ENCODE peak calls at places on chromosomes 13 and 19, in four cellular contexts. B is PC-3, L is mammary epithelial cell, F is endodermal cell. M is an unnamed sample.

GRCh38 chr19:35462476-35462953 is 14.5 kb downstream of the FFAR2 start:
- DNase-seq in B (no peak), L (no peak), F (no peak), M (no peak)

GRCh38 chr13:24112791-24113190 is 47.7 kb upstream of the SPATA13 start:
- DNase-seq in F (no peak), L (no peak), B (no peak), M (no peak)

GRCh38 chr13:20570540-20570939 is 3.6 kb downstream of the IFT88 start:
- DNase-seq in L (peak; percentile 4), F (no peak), B (no peak), M (no peak)

GRCh38 chr13:114229486-114229885 is 5.2 kb upstream of the CDC16 start:
- DNase-seq in B (no peak), F (no peak), L (no peak), M (no peak)

GRCh38 chr13:38350114-38350617 is 515 bp downstream of the UFM1 start:
- DNase-seq in L (peak; percentile 68), B (peak; percentile 40), F (no peak), M (peak; percentile 85)

GRCh38 chr13:38543561-38543960 is 143.3 kb upstream of the FREM2 start:
- DNase-seq in B (no peak), F (no peak), L (peak; percentile 4), M (no peak)

GRCh38 chr19:55368701-55369563 is 1.3 kb downstream of the IL11 start:
- DNase-seq in B (peak; percentile 67), L (peak; percentile 57), F (peak; percentile 75), M (no peak)

GRCh38 chr13:66627512-66627911 is 602.6 kb downstream of the PCDH9 start:
- DNase-seq in L (no peak), F (no peak), B (no peak), M (no peak)

GRCh38 chr13:112779856-112780604 is 90.2 kb downstream of the ATP11A start:
- DNase-seq in L (no peak), B (no peak), F (no peak), M (peak; percentile 73)

GRCh38 chr19:3458595-3459284 is 21.6 kb downstream of the SMIM24 start:
- DNase-seq in L (no peak), B (no peak), F (peak; percentile 85), M (no peak)

GRCh38 chr13:52001120-52001731 is 10.0 kb downstream of the ATP7B start:
- DNase-seq in L (no peak), F (peak; percentile 44), B (peak; percentile 50), M (no peak)

GRCh38 chr13:51942189-51942588 is 69.1 kb downstream of the ATP7B start:
- DNase-seq in L (peak; percentile 38), F (no peak), B (peak; percentile 54), M (no peak)

GRCh38 chr13:36998624-36999041 is 507 bp downstream of the ALG5 start:
- DNase-seq in F (peak; percentile 69), L (peak; percentile 5), B (no peak), M (no peak)

DNA sequence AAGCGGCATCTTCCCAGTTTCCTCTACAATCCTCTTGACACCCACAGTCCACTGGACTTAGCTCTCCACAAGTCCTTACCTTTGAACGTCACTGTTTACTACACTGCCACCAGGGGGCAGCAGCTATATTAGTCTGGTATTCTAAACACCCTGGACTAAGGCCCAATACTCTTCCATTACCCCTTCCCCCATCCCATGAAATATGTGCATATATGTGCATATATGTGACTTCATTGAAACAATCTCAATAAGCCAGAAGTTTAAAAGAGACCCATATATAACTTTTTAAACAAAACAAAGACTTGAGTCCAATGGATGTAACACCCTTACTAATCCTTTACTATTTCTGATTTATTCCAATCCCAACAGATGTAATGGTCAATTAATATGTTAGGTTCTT is 15.5 kb downstream of the GGACT start:
- DNase-seq in B (peak; percentile 76), F (peak; percentile 87), L (peak; percentile 51), M (no peak)
- TF ChIP-seq CTCF in B (peak; percentile 80), F (peak; percentile 89), L (peak; percentile 85), M (peak; percentile 73)

GRCh38 chr19:38953677-38954076 is 21.9 kb downstream of the FBXO17 start:
- DNase-seq in F (peak; percentile 77), B (no peak), L (no peak), M (no peak)

GRCh38 chr19:38951187-38951586 is 20.4 kb downstream of the MRPS12 start:
- DNase-seq in L (no peak), F (no peak), B (no peak), M (no peak)

GRCh38 chr19:38949580-38950367 is 19.0 kb downstream of the MRPS12 start:
- DNase-seq in F (peak; percentile 99), B (peak; percentile 20), L (peak; percentile 54), M (peak; percentile 93)

GRCh38 chr19:38956264-38956663 is 19.3 kb downstream of the FBXO17 start:
- DNase-seq in B (no peak), F (no peak), L (no peak), M (no peak)

DNA sequence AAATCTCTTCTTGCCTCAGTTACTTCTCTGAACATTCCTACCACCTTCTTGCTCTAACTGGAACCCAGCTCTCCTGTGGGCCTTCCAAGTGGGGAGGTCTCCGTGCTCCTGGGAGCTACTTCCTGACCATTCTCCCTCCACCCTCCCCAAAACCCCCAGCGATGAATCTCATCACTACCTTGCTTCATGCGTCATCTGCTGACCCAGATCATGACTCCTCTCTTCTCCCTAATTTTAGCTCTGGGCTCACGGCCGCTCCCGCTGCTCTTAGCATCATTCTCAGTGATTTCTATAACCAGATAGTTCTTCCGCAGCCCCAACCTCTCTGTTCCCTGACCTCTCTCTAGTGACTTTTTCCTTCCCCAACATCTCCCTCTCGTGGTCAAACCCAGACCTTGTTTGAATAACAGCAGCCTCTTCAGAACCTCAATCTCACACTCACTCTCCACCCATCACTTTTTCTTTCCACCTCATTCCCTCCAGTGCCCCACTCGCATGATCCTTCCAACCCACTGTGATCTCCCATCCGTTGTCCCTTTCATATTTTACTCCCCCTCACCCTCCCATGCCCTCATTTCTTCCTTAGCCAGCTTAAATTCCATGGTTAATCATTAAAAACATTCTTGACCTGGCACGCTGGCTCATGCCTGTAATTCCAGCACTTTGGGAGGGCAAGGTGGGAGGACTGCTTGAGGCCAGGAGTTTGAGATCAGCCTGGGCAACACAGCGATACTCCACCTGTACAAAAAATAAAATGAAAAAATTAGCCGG is 21.8 kb downstream of the MRPS12 start:
- DNase-seq in F (peak; percentile 81), L (no peak), B (peak; percentile 75), M (no peak)
- TF ChIP-seq CTCF in F (peak; percentile 78), L (peak; percentile 62), B (peak; percentile 64), M (peak; percentile 42)

GRCh38 chr19:49020342-49020741 is 3.5 kb upstream of the LHB start:
- DNase-seq in B (no peak), L (no peak), F (peak; percentile 83), M (no peak)

GRCh38 chr19:49020931-49021895 is 2.9 kb downstream of the CGB3 start:
- DNase-seq in L (peak; percentile 21), F (no peak), B (peak; percentile 26), M (no peak)

GRCh38 chr19:49017041-49017665 is at the start of gene LHB:
- DNase-seq in F (no peak), B (no peak), L (no peak), M (no peak)

GRCh38 chr19:49017666-49018351 is 918 bp upstream of the LHB start:
- DNase-seq in F (peak; percentile 87), L (no peak), B (peak; percentile 59), M (peak; percentile 90)

DNA sequence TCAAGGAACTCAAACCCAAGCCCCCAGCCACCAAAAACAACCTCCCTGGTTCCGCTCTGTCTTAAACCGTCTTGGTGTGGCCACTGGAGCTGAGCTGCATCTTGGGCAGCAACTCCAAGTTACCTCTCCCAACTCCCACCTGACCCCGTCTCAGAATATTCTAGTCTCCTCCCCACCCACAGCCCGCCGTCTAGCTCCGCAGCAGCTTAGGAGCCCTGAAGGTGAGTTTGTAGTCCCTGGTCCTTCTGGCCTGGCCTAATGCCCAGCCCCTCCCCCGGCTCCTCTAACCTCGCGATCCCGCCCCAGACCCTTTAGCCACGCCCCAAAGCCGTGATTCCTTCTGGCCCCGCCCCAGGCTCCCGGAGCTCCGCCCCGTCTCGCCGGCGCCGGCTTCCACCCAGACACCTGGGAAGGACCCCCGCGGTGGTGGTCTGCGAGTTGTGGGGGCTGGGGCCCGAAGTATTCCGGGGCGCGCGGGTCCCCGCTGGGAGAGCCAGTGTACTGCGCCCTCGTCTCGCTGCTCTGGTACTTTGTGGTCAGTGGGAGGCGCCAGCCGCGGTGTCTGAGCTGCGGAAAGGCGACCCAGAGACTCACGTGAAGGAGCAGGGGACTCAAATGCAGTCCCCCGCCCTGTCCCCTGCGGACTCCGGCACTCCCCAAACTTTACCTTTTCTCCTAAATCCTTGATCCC is 2.5 kb upstream of the LHB start:
- DNase-seq in L (peak; percentile 29), B (peak; percentile 55), F (peak; percentile 94), M (no peak)
- TF ChIP-seq CTCF in L (no peak), B (peak; percentile 30), F (peak; percentile 58), M (peak; percentile 10)

GRCh38 chr19:5651361-5651760 is 28.5 kb downstream of the SAFB start:
- DNase-seq in B (no peak), L (no peak), F (no peak), M (no peak)
- TF ChIP-seq CTCF in B (peak; percentile 19), L (no peak), F (peak; percentile 48), M (no peak)

DNA sequence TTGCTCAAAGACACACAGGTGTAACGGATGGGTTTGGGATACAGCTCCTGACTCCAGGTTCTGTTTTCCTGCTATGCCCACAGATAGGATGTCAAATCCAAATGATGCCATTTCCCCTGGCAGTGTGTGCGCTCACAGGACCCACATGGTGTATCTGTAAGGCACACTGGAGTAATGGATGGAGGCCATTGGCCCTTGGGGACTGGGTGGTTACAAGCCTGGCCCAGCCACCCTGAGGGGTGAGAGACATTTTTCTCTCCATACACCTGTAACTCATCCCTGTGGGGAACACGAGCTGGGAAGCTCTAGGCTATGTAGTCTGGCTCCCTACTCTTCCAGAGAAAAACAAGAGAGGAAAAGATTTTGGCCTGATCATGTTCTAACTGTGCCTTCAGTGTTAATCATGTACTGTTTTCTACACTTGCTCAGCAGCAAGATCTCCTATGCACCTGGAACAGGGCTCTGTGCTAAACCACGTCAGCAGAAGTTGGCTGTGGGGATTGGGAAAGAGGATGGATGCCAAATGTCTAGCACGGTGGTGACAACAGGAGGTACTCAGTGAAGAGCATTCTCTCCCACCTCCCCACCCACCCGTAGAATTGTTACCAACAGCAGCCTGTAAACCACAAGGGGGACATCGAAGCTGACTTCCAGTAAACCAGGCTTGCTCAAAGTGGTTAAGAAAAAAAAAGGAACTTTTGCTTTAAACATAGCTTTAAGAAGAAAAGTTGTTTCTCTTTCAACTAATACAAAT is 237.0 kb downstream of the LACC1 start:
- DNase-seq in F (peak; percentile 69), L (no peak), B (no peak), M (no peak)
- TF ChIP-seq CTCF in F (peak; percentile 62), L (no peak), B (no peak), M (no peak)

DNA sequence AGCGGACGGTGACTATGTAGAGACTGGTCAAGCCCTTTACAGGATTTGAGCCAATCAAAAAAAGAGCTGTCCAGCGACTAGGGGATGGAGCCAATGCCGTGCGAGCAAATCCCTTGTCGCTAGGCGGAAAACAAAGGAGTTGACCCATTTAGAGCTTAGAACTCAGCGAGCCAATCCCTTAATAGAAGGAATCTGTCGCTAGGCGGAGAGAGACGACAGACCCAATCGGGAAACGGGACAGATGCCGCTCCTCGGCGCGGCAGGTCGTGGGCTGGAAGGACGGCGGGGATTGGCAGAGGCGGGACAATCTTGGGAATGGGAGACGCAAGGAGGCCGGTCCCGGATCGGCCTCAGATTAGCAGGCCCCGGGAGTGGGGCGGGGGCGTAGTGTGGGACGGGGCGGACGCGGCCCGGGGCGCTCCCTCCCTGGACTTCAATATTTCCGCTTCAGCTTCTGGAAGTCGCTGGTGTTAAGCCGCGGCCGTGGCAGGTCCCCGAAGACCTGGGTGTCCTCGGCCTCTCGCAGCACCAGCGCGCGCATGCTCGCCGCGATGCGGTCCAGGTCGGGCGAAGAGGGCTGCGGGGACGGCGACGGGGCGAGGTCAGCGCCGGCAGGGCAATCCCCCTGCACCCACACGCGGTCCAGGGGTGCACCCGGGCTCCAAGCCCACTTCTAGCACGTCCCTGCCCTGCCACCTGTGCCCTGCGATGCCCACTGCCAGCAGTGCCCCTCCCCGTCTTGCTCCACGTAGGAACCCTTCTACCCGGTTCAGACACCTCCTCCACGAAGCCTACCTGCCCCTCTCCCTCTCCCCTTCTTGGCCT is 2.3 kb upstream of the PNKP start:
- DNase-seq in B (peak; percentile 100), F (peak; percentile 99), L (peak; percentile 100), M (peak; percentile 99)
- TF ChIP-seq CTCF in B (no peak), F (no peak), L (no peak), M (no peak)

M was measured in osteocyte.